ENCODE peak calls at places on chromosomes 6 and 20, in seven cellular contexts. One of them, this sample, is unnamed.

GRCh38 chr20:19888269-19888669 is 128.9 kb upstream of the NAA20 start:
- DNase-seq in smooth muscle cell of the brain vasculature: no peak
- DNase-seq in fibroblast of pulmonary artery: peak
- DNase-seq in lower leg skin: peak
- DNase-seq in GM19239: no peak
- DNase-seq in hypothalamus: no peak
- DNase-seq in fibroblast of mammary gland: no peak
- DNase-seq in this sample: no peak

GRCh38 chr6:154412106-154412820 is 55.7 kb upstream of the IPCEF1 start:
- DNase-seq in smooth muscle cell of the brain vasculature: no peak
- DNase-seq in fibroblast of pulmonary artery: no peak
- DNase-seq in lower leg skin: no peak
- DNase-seq in GM19239: no peak
- DNase-seq in hypothalamus: no peak
- DNase-seq in fibroblast of mammary gland: no peak
- DNase-seq in this sample: no peak

GRCh38 chr20:57545927-57546662 is 14.8 kb upstream of the PCK1 start:
- DNase-seq in smooth muscle cell of the brain vasculature: no peak
- DNase-seq in fibroblast of pulmonary artery: no peak
- DNase-seq in lower leg skin: no peak
- DNase-seq in GM19239: no peak
- DNase-seq in hypothalamus: no peak
- DNase-seq in fibroblast of mammary gland: no peak
- DNase-seq in this sample: no peak

GRCh38 chr6:11329841-11330765 is 97.6 kb upstream of the NEDD9 start:
- DNase-seq in smooth muscle cell of the brain vasculature: no peak
- DNase-seq in fibroblast of pulmonary artery: no peak
- DNase-seq in lower leg skin: no peak
- DNase-seq in GM19239: no peak
- DNase-seq in hypothalamus: no peak
- DNase-seq in fibroblast of mammary gland: no peak
- DNase-seq in this sample: no peak

GRCh38 chr20:35776513-35777101 is 4.8 kb downstream of the PHF20 start:
- DNase-seq in smooth muscle cell of the brain vasculature: no peak
- DNase-seq in fibroblast of pulmonary artery: peak
- DNase-seq in lower leg skin: peak
- DNase-seq in GM19239: no peak
- DNase-seq in hypothalamus: no peak
- DNase-seq in fibroblast of mammary gland: peak
- DNase-seq in this sample: no peak

GRCh38 chr6:52522151-52522626 is 54.7 kb downstream of the TRAM2 start:
- DNase-seq in smooth muscle cell of the brain vasculature: no peak
- DNase-seq in fibroblast of pulmonary artery: peak
- DNase-seq in lower leg skin: no peak
- DNase-seq in GM19239: no peak
- DNase-seq in hypothalamus: no peak
- DNase-seq in fibroblast of mammary gland: peak
- DNase-seq in this sample: no peak

GRCh38 chr6:26045939-26046368 is 41.3 kb upstream of the HFE start:
- DNase-seq in smooth muscle cell of the brain vasculature: no peak
- DNase-seq in fibroblast of pulmonary artery: no peak
- DNase-seq in lower leg skin: no peak
- DNase-seq in GM19239: no peak
- DNase-seq in hypothalamus: no peak
- DNase-seq in fibroblast of mammary gland: peak
- DNase-seq in this sample: no peak

GRCh38 chr6:52362443-52363221 is 681 bp downstream of the PAQR8 start:
- DNase-seq in smooth muscle cell of the brain vasculature: no peak
- DNase-seq in fibroblast of pulmonary artery: no peak
- DNase-seq in lower leg skin: peak
- DNase-seq in GM19239: peak
- DNase-seq in hypothalamus: peak
- DNase-seq in fibroblast of mammary gland: peak
- DNase-seq in this sample: no peak

GRCh38 chr6:31169123-31169857 is 1.2 kb downstream of the POU5F1 start:
- DNase-seq in smooth muscle cell of the brain vasculature: no peak
- DNase-seq in fibroblast of pulmonary artery: no peak
- DNase-seq in lower leg skin: no peak
- DNase-seq in GM19239: no peak
- DNase-seq in hypothalamus: no peak
- DNase-seq in fibroblast of mammary gland: no peak
- DNase-seq in this sample: no peak

GRCh38 chr6:167735498-167736201 is 91.1 kb upstream of the AFDN start:
- DNase-seq in smooth muscle cell of the brain vasculature: no peak
- DNase-seq in fibroblast of pulmonary artery: peak
- DNase-seq in lower leg skin: no peak
- DNase-seq in GM19239: no peak
- DNase-seq in hypothalamus: no peak
- DNase-seq in fibroblast of mammary gland: no peak
- DNase-seq in this sample: no peak

GRCh38 chr6:16488813-16489212 is 250.4 kb downstream of the GMPR start:
- DNase-seq in smooth muscle cell of the brain vasculature: no peak
- DNase-seq in fibroblast of pulmonary artery: no peak
- DNase-seq in lower leg skin: no peak
- DNase-seq in GM19239: no peak
- DNase-seq in hypothalamus: no peak
- DNase-seq in fibroblast of mammary gland: no peak
- DNase-seq in this sample: no peak

GRCh38 chr6:25927721-25928359 is 2.7 kb downstream of the SLC17A2 start:
- DNase-seq in smooth muscle cell of the brain vasculature: no peak
- DNase-seq in fibroblast of pulmonary artery: peak
- DNase-seq in lower leg skin: no peak
- DNase-seq in GM19239: no peak
- DNase-seq in hypothalamus: no peak
- DNase-seq in fibroblast of mammary gland: peak
- DNase-seq in this sample: no peak

GRCh38 chr6:84685983-84686584 is 78.3 kb downstream of the TBX18 start:
- DNase-seq in smooth muscle cell of the brain vasculature: no peak
- DNase-seq in fibroblast of pulmonary artery: no peak
- DNase-seq in lower leg skin: no peak
- DNase-seq in GM19239: no peak
- DNase-seq in hypothalamus: no peak
- DNase-seq in fibroblast of mammary gland: peak
- DNase-seq in this sample: peak